ENCODE peak calls at places on chromosome X, in nine cellular contexts. One of them, this sample, is unnamed.

GRCh38 chrX:30935985-30936384 is 46.9 kb upstream of the TAB3 start:
- DNase-seq in cardiac muscle cell: peak; percentile 49
- DNase-seq in sigmoid colon: no peak
- DNase-seq in CD8-positive, alpha-beta memory T cell: no peak
- DNase-seq in CD8-positive, alpha-beta T cell: no peak
- DNase-seq in pancreas: no peak
- DNase-seq in aorta: peak; percentile 44
- DNase-seq in mesendoderm: peak; percentile 60
- DNase-seq in stomach: peak; percentile 38
- DNase-seq in this sample: no peak

GRCh38 chrX:11757729-11758399 is at the start of gene MSL3:
- DNase-seq in sigmoid colon: peak; percentile 76
- DNase-seq in mesendoderm: peak; percentile 47
- DNase-seq in stomach: peak; percentile 56
- DNase-seq in cardiac muscle cell: peak; percentile 83
- DNase-seq in aorta: peak; percentile 81
- DNase-seq in CD8-positive, alpha-beta T cell: peak; percentile 63
- DNase-seq in pancreas: peak; percentile 69
- DNase-seq in CD8-positive, alpha-beta memory T cell: no peak
- DNase-seq in this sample: peak; percentile 56

GRCh38 chrX:11890843-11891514 is 132.9 kb downstream of the MSL3 start:
- DNase-seq in aorta: peak; percentile 68
- DNase-seq in pancreas: peak; percentile 25
- DNase-seq in CD8-positive, alpha-beta memory T cell: no peak
- DNase-seq in cardiac muscle cell: no peak
- DNase-seq in CD8-positive, alpha-beta T cell: no peak
- DNase-seq in stomach: no peak
- DNase-seq in mesendoderm: no peak
- DNase-seq in sigmoid colon: peak; percentile 79
- DNase-seq in this sample: no peak

GRCh38 chrX:104566921-104567501 is 1.0 kb downstream of the IL1RAPL2 start:
- DNase-seq in pancreas: no peak
- DNase-seq in stomach: no peak
- DNase-seq in mesendoderm: peak; percentile 11
- DNase-seq in CD8-positive, alpha-beta T cell: no peak
- DNase-seq in sigmoid colon: no peak
- DNase-seq in aorta: no peak
- DNase-seq in cardiac muscle cell: peak; percentile 51
- DNase-seq in CD8-positive, alpha-beta memory T cell: no peak
- DNase-seq in this sample: no peak

GRCh38 chrX:10932842-10933440 is 178.2 kb upstream of the HCCS start:
- DNase-seq in sigmoid colon: no peak
- DNase-seq in mesendoderm: no peak
- DNase-seq in aorta: no peak
- DNase-seq in stomach: no peak
- DNase-seq in pancreas: no peak
- DNase-seq in CD8-positive, alpha-beta T cell: no peak
- DNase-seq in cardiac muscle cell: no peak
- DNase-seq in CD8-positive, alpha-beta memory T cell: no peak
- DNase-seq in this sample: no peak

GRCh38 chrX:38233891-38234807 is 13.5 kb upstream of the SRPX start:
- DNase-seq in cardiac muscle cell: no peak
- DNase-seq in CD8-positive, alpha-beta T cell: no peak
- DNase-seq in sigmoid colon: peak; percentile 75
- DNase-seq in stomach: no peak
- DNase-seq in pancreas: no peak
- DNase-seq in CD8-positive, alpha-beta memory T cell: no peak
- DNase-seq in mesendoderm: peak; percentile 76
- DNase-seq in aorta: no peak
- DNase-seq in this sample: no peak

GRCh38 chrX:120365968-120366367 is 4.1 kb downstream of the ATP1B4 start:
- DNase-seq in mesendoderm: no peak
- DNase-seq in sigmoid colon: no peak
- DNase-seq in aorta: no peak
- DNase-seq in stomach: no peak
- DNase-seq in CD8-positive, alpha-beta T cell: no peak
- DNase-seq in pancreas: no peak
- DNase-seq in cardiac muscle cell: peak; percentile 44
- DNase-seq in CD8-positive, alpha-beta memory T cell: no peak
- DNase-seq in this sample: no peak

GRCh38 chrX:21374163-21374993 is at the start of gene CNKSR2:
- DNase-seq in CD8-positive, alpha-beta memory T cell: peak; percentile 66
- DNase-seq in pancreas: peak; percentile 76
- DNase-seq in cardiac muscle cell: peak; percentile 78
- DNase-seq in sigmoid colon: peak; percentile 75
- DNase-seq in mesendoderm: peak; percentile 81
- DNase-seq in stomach: peak; percentile 65
- DNase-seq in CD8-positive, alpha-beta T cell: peak; percentile 68
- DNase-seq in aorta: peak; percentile 53
- DNase-seq in this sample: peak; percentile 64

GRCh38 chrX:68894513-68895338 is 65.9 kb downstream of the EFNB1 start:
- DNase-seq in stomach: peak; percentile 64
- DNase-seq in aorta: peak; percentile 83
- DNase-seq in CD8-positive, alpha-beta T cell: no peak
- DNase-seq in cardiac muscle cell: peak; percentile 77
- DNase-seq in CD8-positive, alpha-beta memory T cell: no peak
- DNase-seq in mesendoderm: peak; percentile 75
- DNase-seq in pancreas: peak; percentile 49
- DNase-seq in sigmoid colon: peak; percentile 85
- DNase-seq in this sample: peak; percentile 24

GRCh38 chrX:120768254-120768653 is 107.4 kb downstream of the CT47B1 start:
- DNase-seq in pancreas: no peak
- DNase-seq in aorta: no peak
- DNase-seq in sigmoid colon: no peak
- DNase-seq in CD8-positive, alpha-beta T cell: no peak
- DNase-seq in cardiac muscle cell: no peak
- DNase-seq in mesendoderm: no peak
- DNase-seq in CD8-positive, alpha-beta memory T cell: no peak
- DNase-seq in stomach: no peak
- DNase-seq in this sample: no peak

GRCh38 chrX:38249965-38250364 is 29.3 kb upstream of the SRPX start:
- DNase-seq in CD8-positive, alpha-beta memory T cell: no peak
- DNase-seq in aorta: no peak
- DNase-seq in pancreas: no peak
- DNase-seq in sigmoid colon: no peak
- DNase-seq in mesendoderm: no peak
- DNase-seq in stomach: no peak
- DNase-seq in CD8-positive, alpha-beta T cell: no peak
- DNase-seq in cardiac muscle cell: no peak
- DNase-seq in this sample: no peak

GRCh38 chrX:70171636-70172035 is 5.6 kb upstream of the DGAT2L6 start:
- DNase-seq in CD8-positive, alpha-beta memory T cell: no peak
- DNase-seq in mesendoderm: peak; percentile 4
- DNase-seq in CD8-positive, alpha-beta T cell: no peak
- DNase-seq in aorta: no peak
- DNase-seq in cardiac muscle cell: no peak
- DNase-seq in sigmoid colon: no peak
- DNase-seq in stomach: no peak
- DNase-seq in pancreas: no peak
- DNase-seq in this sample: no peak

GRCh38 chrX:134240209-134240608 is 3.2 kb downstream of the CCDC160 start:
- DNase-seq in sigmoid colon: no peak
- DNase-seq in aorta: no peak
- DNase-seq in mesendoderm: peak; percentile 59
- DNase-seq in pancreas: no peak
- DNase-seq in CD8-positive, alpha-beta T cell: no peak
- DNase-seq in stomach: no peak
- DNase-seq in CD8-positive, alpha-beta memory T cell: no peak
- DNase-seq in cardiac muscle cell: no peak
- DNase-seq in this sample: no peak

GRCh38 chrX:23008431-23009099 is 8.8 kb downstream of the DDX53 start:
- DNase-seq in mesendoderm: peak; percentile 50
- DNase-seq in cardiac muscle cell: peak; percentile 58
- DNase-seq in aorta: no peak
- DNase-seq in stomach: no peak
- DNase-seq in pancreas: no peak
- DNase-seq in CD8-positive, alpha-beta T cell: no peak
- DNase-seq in CD8-positive, alpha-beta memory T cell: no peak
- DNase-seq in sigmoid colon: no peak
- DNase-seq in this sample: no peak

GRCh38 chrX:19760345-19760744 is 127.1 kb downstream of the SH3KBP1 start:
- DNase-seq in CD8-positive, alpha-beta memory T cell: no peak
- DNase-seq in mesendoderm: no peak
- DNase-seq in pancreas: no peak
- DNase-seq in cardiac muscle cell: no peak
- DNase-seq in aorta: no peak
- DNase-seq in sigmoid colon: no peak
- DNase-seq in stomach: no peak
- DNase-seq in CD8-positive, alpha-beta T cell: no peak
- DNase-seq in this sample: no peak

GRCh38 chrX:148298737-148299136 is 201.7 kb upstream of the AFF2 start:
- DNase-seq in cardiac muscle cell: no peak
- DNase-seq in stomach: no peak
- DNase-seq in aorta: no peak
- DNase-seq in CD8-positive, alpha-beta T cell: no peak
- DNase-seq in sigmoid colon: no peak
- DNase-seq in mesendoderm: no peak
- DNase-seq in CD8-positive, alpha-beta memory T cell: no peak
- DNase-seq in pancreas: no peak
- DNase-seq in this sample: no peak
- H3K36me3 ChIP-seq in cardiac muscle cell: no peaks in the 10 kb centered on the region
- H3K36me3 ChIP-seq in stomach: no peaks in the 10 kb centered on the region
- H3K36me3 ChIP-seq in aorta: no peaks in the 10 kb centered on the region
- H3K36me3 ChIP-seq in CD8-positive, alpha-beta T cell: no peaks in the 10 kb centered on the region
- H3K36me3 ChIP-seq in sigmoid colon: no peaks in the 10 kb centered on the region
- H3K36me3 ChIP-seq in mesendoderm: no peaks in the 10 kb centered on the region
- H3K36me3 ChIP-seq in CD8-positive, alpha-beta memory T cell: no peaks in the 10 kb centered on the region
- H3K36me3 ChIP-seq in pancreas: no peaks in the 10 kb centered on the region
- H3K36me3 ChIP-seq in this sample: no peaks in the 10 kb centered on the region

DNA sequence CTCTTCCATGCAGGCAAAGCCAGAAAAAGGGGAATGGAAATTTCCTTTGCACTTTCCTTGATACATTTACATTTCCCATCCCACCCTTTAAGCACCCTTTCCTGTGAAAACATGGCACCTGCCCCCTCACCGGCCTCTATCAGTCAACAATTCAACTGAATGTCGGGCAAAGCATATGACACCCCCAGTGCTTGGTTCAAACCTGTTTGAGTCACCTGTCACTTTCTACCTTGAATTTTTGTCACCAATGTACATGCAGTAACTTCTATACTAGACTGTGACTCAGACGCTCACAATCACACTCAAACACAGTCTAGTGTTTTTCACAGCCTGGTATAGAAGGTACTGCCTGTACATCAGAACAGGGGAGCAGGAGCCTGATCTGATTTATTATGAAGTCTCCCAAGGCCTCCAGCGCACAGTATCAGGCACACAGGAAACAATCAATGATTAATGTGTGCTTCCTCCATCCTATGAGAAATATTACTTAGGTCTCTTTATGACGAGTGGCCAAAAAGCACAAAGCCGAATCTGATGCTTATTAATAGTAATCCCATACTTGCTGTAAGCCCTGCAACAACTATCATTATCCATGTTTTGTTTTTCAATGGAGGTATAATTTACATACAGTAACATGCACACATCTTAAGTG is 49.2 kb upstream of the FAM9C start:
- DNase-seq in stomach: no peak
- DNase-seq in CD8-positive, alpha-beta T cell: peak; percentile 26
- DNase-seq in mesendoderm: no peak
- DNase-seq in pancreas: no peak
- DNase-seq in aorta: no peak
- DNase-seq in cardiac muscle cell: no peak
- DNase-seq in CD8-positive, alpha-beta memory T cell: no peak
- DNase-seq in sigmoid colon: no peak
- DNase-seq in this sample: peak; percentile 60
- H3K4me1 ChIP-seq in stomach: peaks cover 21% of the 10 kb centered on the region
- H3K4me1 ChIP-seq in CD8-positive, alpha-beta T cell: peaks cover 82% of the 10 kb centered on the region
- H3K4me1 ChIP-seq in mesendoderm: no peaks in the 10 kb centered on the region
- H3K4me1 ChIP-seq in pancreas: peaks cover 6% of the 10 kb centered on the region
- H3K4me1 ChIP-seq in aorta: no peaks in the 10 kb centered on the region
- H3K4me1 ChIP-seq in cardiac muscle cell: no peaks in the 10 kb centered on the region
- H3K4me1 ChIP-seq in CD8-positive, alpha-beta memory T cell: peaks cover 77% of the 10 kb centered on the region
- H3K4me1 ChIP-seq in sigmoid colon: no peaks in the 10 kb centered on the region
- H3K4me1 ChIP-seq in this sample: peaks cover 76% of the 10 kb centered on the region

GRCh38 chrX:24069877-24070276 is 15.1 kb downstream of the EIF2S3 start:
- DNase-seq in CD8-positive, alpha-beta T cell: no peak
- DNase-seq in stomach: no peak
- DNase-seq in pancreas: no peak
- DNase-seq in CD8-positive, alpha-beta memory T cell: no peak
- DNase-seq in mesendoderm: no peak
- DNase-seq in aorta: no peak
- DNase-seq in cardiac muscle cell: no peak
- DNase-seq in sigmoid colon: no peak
- DNase-seq in this sample: no peak
- H3K36me3 ChIP-seq in CD8-positive, alpha-beta T cell: peaks cover 12% of the 10 kb centered on the region
- H3K36me3 ChIP-seq in stomach: peaks cover 88% of the 10 kb centered on the region
- H3K36me3 ChIP-seq in pancreas: peaks cover 65% of the 10 kb centered on the region
- H3K36me3 ChIP-seq in CD8-positive, alpha-beta memory T cell: peaks cover 15% of the 10 kb centered on the region
- H3K36me3 ChIP-seq in mesendoderm: peaks cover 1% of the 10 kb centered on the region
- H3K36me3 ChIP-seq in aorta: peaks cover 3% of the 10 kb centered on the region
- H3K36me3 ChIP-seq in cardiac muscle cell: peaks cover 61% of the 10 kb centered on the region
- H3K36me3 ChIP-seq in sigmoid colon: peaks cover 4% of the 10 kb centered on the region
- H3K36me3 ChIP-seq in this sample: peaks cover 58% of the 10 kb centered on the region

GRCh38 chrX:79156818-79157217 is 12.3 kb downstream of the GPR174 start:
- DNase-seq in aorta: no peak
- DNase-seq in pancreas: no peak
- DNase-seq in mesendoderm: no peak
- DNase-seq in sigmoid colon: no peak
- DNase-seq in cardiac muscle cell: no peak
- DNase-seq in CD8-positive, alpha-beta memory T cell: no peak
- DNase-seq in CD8-positive, alpha-beta T cell: no peak
- DNase-seq in stomach: no peak
- DNase-seq in this sample: no peak

GRCh38 chrX:79154612-79155358 is 10.3 kb downstream of the GPR174 start:
- DNase-seq in CD8-positive, alpha-beta T cell: no peak
- DNase-seq in aorta: no peak
- DNase-seq in CD8-positive, alpha-beta memory T cell: no peak
- DNase-seq in pancreas: no peak
- DNase-seq in stomach: no peak
- DNase-seq in cardiac muscle cell: no peak
- DNase-seq in sigmoid colon: no peak
- DNase-seq in mesendoderm: peak; percentile 3
- DNase-seq in this sample: no peak

GRCh38 chrX:79162076-79162475 is 17.6 kb downstream of the GPR174 start:
- DNase-seq in pancreas: no peak
- DNase-seq in CD8-positive, alpha-beta T cell: no peak
- DNase-seq in mesendoderm: no peak
- DNase-seq in stomach: no peak
- DNase-seq in CD8-positive, alpha-beta memory T cell: no peak
- DNase-seq in cardiac muscle cell: no peak
- DNase-seq in sigmoid colon: no peak
- DNase-seq in aorta: no peak
- DNase-seq in this sample: no peak

GRCh38 chrX:79161655-79162054 is 17.2 kb downstream of the GPR174 start:
- DNase-seq in sigmoid colon: no peak
- DNase-seq in stomach: no peak
- DNase-seq in cardiac muscle cell: peak; percentile 6
- DNase-seq in aorta: no peak
- DNase-seq in mesendoderm: no peak
- DNase-seq in CD8-positive, alpha-beta T cell: peak; percentile 29
- DNase-seq in pancreas: no peak
- DNase-seq in CD8-positive, alpha-beta memory T cell: peak; percentile 84
- DNase-seq in this sample: peak; percentile 33

DNA sequence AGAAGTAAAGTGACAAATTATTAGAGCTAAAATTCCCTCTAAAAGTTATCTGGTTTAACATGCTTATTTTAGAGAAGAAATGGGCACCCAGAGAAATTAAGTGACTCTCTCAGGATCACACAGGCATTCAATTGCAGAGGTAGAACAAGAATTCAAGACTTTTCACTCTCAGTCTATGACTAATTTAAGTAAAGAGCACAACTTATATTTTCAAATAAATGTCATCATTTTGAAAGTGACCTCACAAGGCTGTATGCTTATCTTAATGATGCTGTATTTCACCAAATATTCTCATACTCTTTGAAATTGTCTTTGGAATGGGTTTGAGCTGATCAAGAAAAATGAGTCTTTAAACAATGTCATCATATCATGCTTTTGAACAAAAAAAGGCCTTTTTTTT is 15.3 kb downstream of the GPR174 start:
- DNase-seq in CD8-positive, alpha-beta memory T cell: no peak
- DNase-seq in sigmoid colon: no peak
- DNase-seq in mesendoderm: no peak
- DNase-seq in stomach: no peak
- DNase-seq in aorta: no peak
- DNase-seq in pancreas: no peak
- DNase-seq in cardiac muscle cell: no peak
- DNase-seq in CD8-positive, alpha-beta T cell: no peak
- DNase-seq in this sample: no peak
- H3K4me1 ChIP-seq in CD8-positive, alpha-beta memory T cell: peaks cover 73% of the 10 kb centered on the region
- H3K4me1 ChIP-seq in sigmoid colon: no peaks in the 10 kb centered on the region
- H3K4me1 ChIP-seq in mesendoderm: no peaks in the 10 kb centered on the region
- H3K4me1 ChIP-seq in stomach: no peaks in the 10 kb centered on the region
- H3K4me1 ChIP-seq in aorta: no peaks in the 10 kb centered on the region
- H3K4me1 ChIP-seq in pancreas: no peaks in the 10 kb centered on the region
- H3K4me1 ChIP-seq in cardiac muscle cell: no peaks in the 10 kb centered on the region
- H3K4me1 ChIP-seq in CD8-positive, alpha-beta T cell: peaks cover 79% of the 10 kb centered on the region
- H3K4me1 ChIP-seq in this sample: peaks cover 67% of the 10 kb centered on the region